ENCODE peak calls at places on chromosomes 3 and 15, in six cellular contexts. J, L, Z, B, C and Y are unnamed samples.

GRCh38 chr15:35713733-35714132 is 167.8 kb upstream of the DPH6 start:
- DNase-seq in J (no peak), L (no peak), Z (no peak), B (no peak), C (no peak), Y (no peak)

GRCh38 chr3:109806929-109807328 is 469.6 kb upstream of the DPPA4 start:
- DNase-seq in J (no peak), L (peak), Z (no peak), B (no peak), C (no peak), Y (no peak)

GRCh38 chr3:149678365-149678948 is 20.6 kb upstream of the WWTR1 start:
- DNase-seq in J (no peak), L (peak), Z (no peak), B (no peak), C (no peak), Y (no peak)

GRCh38 chr3:192991351-192991750 is 73.7 kb upstream of the MB21D2 start:
- DNase-seq in J (no peak), L (no peak), Z (no peak), B (no peak), C (no peak), Y (no peak)

GRCh38 chr3:188468196-188468595 is 314.2 kb downstream of the LPP start:
- DNase-seq in J (no peak), L (peak), Z (no peak), B (no peak), C (no peak), Y (no peak)

GRCh38 chr15:101088788-101089578 is 162.9 kb downstream of the CHSY1 start:
- DNase-seq in J (peak), L (peak), Z (peak), B (peak), C (peak), Y (no peak)

GRCh38 chr15:84975871-84976351 is 5.7 kb upstream of the PDE8A start:
- DNase-seq in J (no peak), L (no peak), Z (no peak), B (no peak), C (no peak), Y (no peak)

GRCh38 chr15:70478251-70478990 is 284.9 kb downstream of the UACA start:
- DNase-seq in J (no peak), L (no peak), Z (no peak), B (peak), C (peak), Y (no peak)

GRCh38 chr3:164879201-164879600 is 199.1 kb downstream of the SI start:
- DNase-seq in J (no peak), L (no peak), Z (no peak), B (no peak), C (no peak), Y (no peak)

GRCh38 chr3:197456271-197457091 is 99.3 kb downstream of the BDH1 start:
- DNase-seq in J (peak), L (peak), Z (peak), B (peak), C (peak), Y (peak)

GRCh38 chr3:35944915-35945710 is 305.8 kb downstream of the ARPP21 start:
- DNase-seq in J (no peak), L (no peak), Z (no peak), B (no peak), C (no peak), Y (no peak)

GRCh38 chr3:127729556-127730056 is 56.9 kb downstream of the ABTB1 start:
- DNase-seq in J (no peak), L (no peak), Z (no peak), B (no peak), C (no peak), Y (no peak)

GRCh38 chr3:144488927-144489326 is 517.3 kb downstream of the DIPK2A start:
- DNase-seq in J (no peak), L (no peak), Z (no peak), B (no peak), C (no peak), Y (no peak)

GRCh38 chr3:186514296-186515002 is 29.7 kb downstream of the CRYGS start:
- DNase-seq in J (peak), L (peak), Z (no peak), B (no peak), C (no peak), Y (no peak)

GRCh38 chr3:103440539-103441113 is 1005.8 kb downstream of the ZPLD1 start:
- DNase-seq in J (no peak), L (peak), Z (no peak), B (no peak), C (no peak), Y (no peak)

GRCh38 chr3:45848392-45848791 is 6.5 kb upstream of the LZTFL1 start:
- DNase-seq in J (no peak), L (no peak), Z (no peak), B (no peak), C (no peak), Y (no peak)

DNA sequence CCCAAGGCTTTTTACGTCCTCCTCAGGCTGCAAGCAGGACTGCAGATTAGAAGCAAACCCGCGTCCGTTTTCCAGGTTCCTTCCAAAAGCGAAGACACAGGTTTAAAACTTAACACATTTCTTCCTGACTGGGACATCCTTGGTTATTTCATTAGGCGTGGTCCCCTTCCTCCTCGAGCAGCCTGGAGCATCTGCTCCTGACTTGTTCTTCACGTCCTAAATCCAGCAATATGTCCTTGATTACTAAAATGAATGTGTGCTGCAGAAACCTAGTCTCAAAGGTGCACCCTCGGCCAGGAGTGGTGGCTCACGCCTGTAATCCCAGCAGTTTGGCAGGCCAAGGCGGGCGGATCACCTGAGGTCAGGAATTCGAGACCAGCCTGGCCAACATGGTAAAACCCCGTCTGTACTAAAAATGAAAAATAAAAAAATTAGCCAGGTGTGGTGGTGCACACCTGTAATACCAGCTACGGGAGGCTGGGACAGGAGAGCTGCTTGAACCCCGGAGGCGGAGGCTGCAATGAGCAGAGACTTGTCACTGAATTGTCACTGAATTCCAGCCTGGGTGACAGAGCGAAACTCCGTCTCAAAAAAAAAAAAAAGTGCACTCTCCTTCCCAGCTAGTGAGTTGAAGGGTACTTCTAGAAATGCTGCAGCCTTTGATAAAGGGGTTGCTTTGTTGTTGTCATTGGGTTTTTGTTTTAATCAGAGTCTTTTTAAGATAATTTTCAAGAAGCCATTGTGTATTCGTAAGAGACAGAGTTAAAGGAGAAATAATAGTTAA is 853 bp upstream of the LRIG1 start:
- DNase-seq in J (no peak), L (no peak), Z (no peak), B (no peak), C (no peak), Y (no peak)
- TF ChIP-seq CTCF in J (no peak), L (no peak), Z (no peak), B (no peak), C (peak), Y (no peak)

DNA sequence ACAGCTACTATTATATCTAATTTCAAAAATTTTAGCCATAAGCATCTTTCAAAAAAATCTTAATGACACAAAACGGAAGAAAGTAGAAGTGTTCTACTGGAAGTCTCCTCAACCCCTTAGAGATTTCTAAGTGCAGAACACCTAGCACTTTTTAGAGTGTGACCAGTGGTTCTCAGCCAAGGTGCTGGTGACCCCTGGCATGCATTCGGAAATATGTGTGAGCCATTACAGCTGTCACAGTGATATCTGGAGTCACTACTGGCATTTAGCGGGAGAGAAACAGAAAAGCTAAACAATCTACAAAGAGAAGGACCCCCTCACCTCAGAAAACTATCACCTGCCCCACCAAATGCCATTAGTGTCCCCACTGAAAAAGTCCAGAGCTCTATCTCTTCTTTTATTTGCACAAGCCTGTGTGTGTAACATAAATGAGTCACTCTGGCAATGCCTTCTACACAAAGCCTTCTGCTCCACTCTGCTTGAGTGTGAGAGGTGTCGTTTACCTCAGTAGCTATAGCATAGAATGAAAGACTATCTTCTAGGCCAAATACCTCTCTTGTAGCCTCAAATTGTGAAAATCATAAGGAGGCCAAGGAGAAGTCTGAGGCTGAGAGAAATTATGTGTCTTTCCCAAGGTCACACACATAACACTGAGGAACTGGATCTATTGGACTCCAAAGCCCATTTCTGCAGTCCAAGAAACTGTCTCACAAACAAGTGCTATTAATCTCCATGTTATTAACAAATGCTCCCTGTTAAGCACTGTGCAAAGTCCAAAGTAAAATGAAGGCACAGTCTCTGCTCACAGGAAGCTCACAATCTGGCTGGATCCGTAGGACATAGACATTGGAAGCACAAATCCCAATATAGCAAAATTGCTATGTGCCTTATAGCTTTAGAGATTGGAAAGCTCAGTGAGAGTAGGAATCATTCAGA is 28.5 kb upstream of the KCNMB2 start:
- DNase-seq in J (no peak), L (no peak), Z (no peak), B (no peak), C (no peak), Y (no peak)
- H3K4me3 ChIP-seq in J (no peak), L (no peak), Z (no peak), B (no peak), C (no peak), Y (no peak)

DNA sequence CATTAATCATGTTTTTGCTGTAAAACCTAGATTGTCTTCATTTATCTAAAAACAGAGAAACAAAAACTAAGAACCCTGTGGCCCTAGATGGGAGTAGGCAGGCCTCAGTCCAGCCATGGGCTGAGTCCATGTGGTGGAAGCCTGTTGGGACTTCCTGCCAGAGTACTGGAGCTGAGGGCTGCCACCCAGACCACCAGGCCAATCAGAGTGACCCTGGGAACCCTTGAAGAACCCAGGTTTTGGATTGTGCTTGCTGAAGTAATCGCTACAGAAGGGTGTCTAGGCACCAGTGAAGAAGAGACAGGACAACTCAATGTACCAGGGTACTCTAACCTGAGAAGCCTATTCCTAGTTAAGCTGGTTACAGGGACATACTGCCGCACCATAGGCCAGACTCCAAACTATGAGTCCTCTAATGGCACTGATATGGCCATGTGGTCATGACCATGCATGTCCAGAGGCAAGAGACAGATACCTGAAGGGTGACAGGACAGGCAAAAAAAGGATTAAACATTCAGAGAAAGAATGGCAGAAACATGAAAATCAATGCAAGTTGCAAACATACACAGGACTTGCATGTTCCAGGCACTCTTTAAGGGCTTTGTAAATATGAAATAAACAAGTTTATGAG is 12.9 kb downstream of the CSRNP1 start:
- DNase-seq in J (no peak), L (no peak), Z (no peak), B (peak), C (no peak), Y (no peak)
- H3K27ac ChIP-seq in J (peak), L (no peak), Z (peak), B (no peak), C (peak), Y (peak)

GRCh38 chr3:183427206-183428139 is 946 bp downstream of the MCF2L2 start:
- DNase-seq in J (no peak), L (no peak), Z (no peak), B (no peak), C (no peak), Y (no peak)
- TF ChIP-seq CTCF in J (no peak), L (no peak), Z (no peak), B (no peak), C (no peak), Y (no peak)

GRCh38 chr3:46971742-46972141 is 4.8 kb downstream of the CCDC12 start:
- DNase-seq in J (no peak), L (no peak), Z (no peak), B (no peak), C (no peak), Y (no peak)
- H3K4me3 ChIP-seq in J (no peak), L (no peak), Z (no peak), B (no peak), C (no peak), Y (no peak)

DNA sequence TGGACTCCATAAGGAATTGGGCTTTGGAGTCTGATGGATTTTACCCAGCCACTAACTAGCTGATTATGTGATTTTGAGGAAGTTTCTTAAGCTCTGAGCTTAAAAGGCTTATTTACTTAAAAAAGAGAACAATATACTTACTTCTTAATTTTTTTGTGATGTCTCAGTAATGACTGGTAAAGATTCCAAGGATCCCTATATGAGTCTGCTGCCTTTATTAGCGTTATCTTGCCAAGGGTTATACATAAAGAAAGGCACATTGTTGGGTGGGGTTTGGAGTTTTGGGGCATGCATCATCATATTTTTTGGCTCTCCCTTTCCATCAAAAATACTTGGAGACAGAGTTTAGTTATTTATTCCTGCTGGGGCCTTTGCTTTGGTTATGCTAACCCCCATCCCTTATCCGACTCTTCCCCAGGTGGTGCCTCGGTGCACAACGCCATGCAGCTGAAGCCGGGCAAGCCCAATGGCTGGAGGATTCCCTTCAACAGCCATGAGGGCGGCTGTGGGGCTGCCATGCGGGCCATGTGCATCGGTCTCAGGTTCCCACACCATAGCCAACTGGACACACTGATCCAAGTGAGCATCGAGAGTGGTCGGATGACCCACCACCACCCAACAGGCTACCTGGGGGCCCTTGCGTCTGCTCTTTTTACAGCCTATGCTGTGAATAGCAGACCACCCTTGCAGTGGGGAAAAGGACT is 6.7 kb downstream of the ADPRH start:
- DNase-seq in J (no peak), L (no peak), Z (no peak), B (no peak), C (no peak), Y (no peak)
- H3K27ac ChIP-seq in J (no peak), L (no peak), Z (no peak), B (no peak), C (no peak), Y (no peak)

DNA sequence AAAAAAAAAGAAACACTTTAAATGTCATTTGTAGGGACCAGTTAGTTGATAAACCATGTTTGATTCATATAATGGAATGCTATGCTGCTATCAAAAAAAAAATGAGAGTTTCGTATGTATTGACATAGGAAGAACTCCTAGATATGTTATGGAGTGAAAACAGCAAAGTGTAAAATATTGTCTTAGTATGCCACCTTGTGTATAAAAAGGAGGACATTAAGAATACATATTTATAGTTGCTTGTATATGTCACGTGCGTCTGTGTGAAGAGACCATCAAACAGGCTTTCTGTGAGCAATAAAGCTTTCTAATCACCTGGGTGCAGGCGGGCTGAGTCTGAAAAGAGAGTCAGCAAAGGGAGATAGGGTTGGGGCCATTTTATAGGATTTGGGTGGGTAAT is 39.5 kb downstream of the KBTBD8 start:
- DNase-seq in J (no peak), L (no peak), Z (no peak), B (no peak), C (no peak), Y (no peak)
- TF ChIP-seq CTCF in J (no peak), L (no peak), Z (peak), B (no peak), C (no peak), Y (no peak)